ENCODE peak calls at places on chromosome 17, in nine cellular contexts. P is PC-9, V is OCI-LY7, X is ovary, T is uterus, K is stomach, H is GM23248, R is body of pancreas, F is gastrocnemius medialis. L is an unnamed sample.
A peak's percentile ranks its signal among the peaks of the same experiment; 100 is the strongest.

GRCh38 chr17:12789976-12790805 is 893 bp downstream of the ARHGAP44 start:
- DNase-seq in H (no peak), P (no peak), K (peak; percentile 27), V (no peak), F (no peak), X (peak; percentile 25), T (peak; percentile 19), R (peak; percentile 43), L (no peak)

GRCh38 chr17:76198702-76199101 is 41.6 kb downstream of the RNF157 start:
- DNase-seq in T (no peak), X (no peak), P (no peak), V (no peak), H (no peak), K (no peak), R (no peak), F (no peak), L (no peak)

GRCh38 chr17:63483038-63483437 is 6.2 kb downstream of the ACE start:
- DNase-seq in H (no peak), R (no peak), F (no peak), V (no peak), T (no peak), X (no peak), K (no peak), P (no peak), L (no peak)

GRCh38 chr17:4130715-4131114 is 12.1 kb downstream of the ZZEF1 start:
- DNase-seq in X (no peak), T (no peak), R (no peak), H (peak; percentile 79), F (no peak), P (no peak), V (no peak), K (no peak), L (no peak)

GRCh38 chr17:22411185-22411784 is 719.0 kb downstream of the KCNJ18 start:
- DNase-seq in K (no peak), H (no peak), V (no peak), P (no peak), T (no peak), X (no peak), F (no peak), R (no peak), L (no peak)

GRCh38 chr17:968812-969766 is 10.5 kb downstream of the NXN start:
- DNase-seq in P (no peak), F (no peak), K (no peak), R (no peak), X (no peak), T (no peak), V (no peak), H (peak; percentile 82), L (no peak)

GRCh38 chr17:81710514-81711308 is 1.4 kb upstream of the SLC25A10 start:
- DNase-seq in F (no peak), P (no peak), H (peak; percentile 64), V (peak; percentile 34), K (no peak), R (peak; percentile 34), T (no peak), X (no peak), L (no peak)

GRCh38 chr17:7235693-7236665 is 1.7 kb upstream of the DVL2 start:
- DNase-seq in F (peak; percentile 9), V (no peak), T (no peak), X (no peak), R (no peak), P (no peak), H (peak; percentile 47), K (no peak), L (no peak)

GRCh38 chr17:17942846-17943245 is 29.4 kb downstream of the TOM1L2 start:
- DNase-seq in T (no peak), P (peak; percentile 19), V (no peak), X (no peak), H (peak; percentile 56), R (no peak), F (no peak), K (no peak), L (no peak)

GRCh38 chr17:17946104-17946503 is 26.1 kb downstream of the TOM1L2 start:
- DNase-seq in R (no peak), V (no peak), T (no peak), K (no peak), F (no peak), H (no peak), X (no peak), P (no peak), L (no peak)

GRCh38 chr17:17943281-17943984 is 28.8 kb downstream of the TOM1L2 start:
- DNase-seq in T (no peak), K (no peak), X (no peak), V (peak; percentile 17), H (no peak), P (peak; percentile 2), R (no peak), F (no peak), L (no peak)

GRCh38 chr17:17944253-17944652 is 27.9 kb downstream of the TOM1L2 start:
- DNase-seq in P (no peak), R (no peak), T (no peak), K (no peak), V (no peak), X (no peak), H (no peak), F (no peak), L (no peak)

DNA sequence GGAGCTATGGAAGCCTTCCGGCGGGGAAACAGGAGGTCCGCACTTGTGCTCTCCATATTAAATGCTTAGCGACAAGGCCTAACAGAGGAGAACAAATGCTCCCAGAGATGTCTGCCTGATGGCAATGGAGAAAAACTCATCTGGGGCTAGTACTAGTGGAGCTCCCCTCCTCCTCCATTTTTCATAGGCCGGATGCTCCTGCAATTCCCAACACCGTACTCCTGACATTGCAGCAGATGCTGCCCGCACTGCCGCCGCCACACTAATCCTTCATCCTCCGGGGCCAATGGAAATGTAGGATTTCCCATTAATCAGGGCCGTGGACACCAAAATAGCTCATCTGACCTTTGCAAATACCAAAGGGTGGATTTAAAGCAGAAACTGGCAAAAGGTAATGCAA is 27.5 kb downstream of the TOM1L2 start:
- DNase-seq in X (no peak), V (no peak), H (no peak), K (no peak), P (no peak), R (no peak), F (no peak), T (no peak), L (no peak)
- H3K27ac ChIP-seq in X (no peak overlapping the region), V (no peak overlapping the region), H (no peak overlapping the region), K (no peak overlapping the region), P (no peak overlapping the region), R (no peak overlapping the region), F (no peak overlapping the region), T (peak overlapping the region; percentile 51), L (no peak overlapping the region)

GRCh38 chr17:44689492-44690217 is at the start of gene CCDC43:
- DNase-seq in R (peak; percentile 94), X (peak; percentile 84), F (peak; percentile 84), H (peak; percentile 97), P (peak; percentile 90), T (peak; percentile 83), V (peak; percentile 92), K (peak; percentile 91), L (peak; percentile 63)

GRCh38 chr17:44688200-44688599 is 1.4 kb downstream of the CCDC43 start:
- DNase-seq in H (no peak), P (no peak), F (no peak), V (no peak), X (no peak), K (no peak), R (no peak), T (no peak), L (no peak)

GRCh38 chr17:44688675-44689491 is 693 bp downstream of the CCDC43 start:
- DNase-seq in R (no peak), K (no peak), T (no peak), H (peak; percentile 29), F (no peak), V (peak; percentile 11), X (no peak), P (no peak), L (no peak)

GRCh38 chr17:44687752-44688151 is 1.8 kb downstream of the CCDC43 start:
- DNase-seq in X (no peak), T (no peak), P (no peak), K (no peak), H (no peak), V (no peak), F (no peak), R (no peak), L (no peak)

GRCh38 chr17:44693609-44694008 is 4.0 kb upstream of the CCDC43 start:
- DNase-seq in T (no peak), V (no peak), R (no peak), K (no peak), H (no peak), X (no peak), P (no peak), F (no peak), L (no peak)
- H3K27ac ChIP-seq in T (no peak overlapping the region), V (no peak overlapping the region), R (no peak overlapping the region), K (no peak overlapping the region), H (no peak overlapping the region), X (no peak overlapping the region), P (no peak overlapping the region), F (no peak overlapping the region), L (no peak overlapping the region)

DNA sequence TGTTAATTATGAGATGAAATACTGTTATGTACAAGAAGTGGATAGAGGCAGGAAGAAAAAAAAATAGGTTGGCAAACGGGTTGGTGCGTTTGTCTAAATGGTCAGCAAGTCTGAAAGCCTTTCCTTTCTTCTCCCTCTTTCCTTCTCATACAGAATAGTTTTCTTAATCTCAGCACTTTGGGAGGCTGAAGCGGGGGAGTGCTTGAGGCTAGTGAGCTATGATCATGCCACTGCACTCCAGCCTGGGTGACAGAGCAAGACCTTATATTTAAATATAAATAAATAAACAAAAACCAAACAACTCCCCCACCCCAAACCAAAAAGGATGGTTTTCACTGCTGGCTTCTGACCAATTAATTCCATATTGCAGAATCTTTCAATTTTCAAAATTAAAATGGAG is 74.7 kb upstream of the CORO6 start:
- DNase-seq in T (no peak), R (no peak), F (no peak), K (no peak), V (no peak), H (no peak), P (no peak), X (no peak), L (no peak)
- H3K27ac ChIP-seq in T (no peak overlapping the region), R (no peak overlapping the region), F (peak overlapping the region; percentile 90), K (no peak overlapping the region), V (no peak overlapping the region), H (no peak overlapping the region), P (no peak overlapping the region), X (no peak overlapping the region), L (no peak overlapping the region)

GRCh38 chr17:57107498-57108101 is 22.6 kb downstream of the AKAP1 start:
- DNase-seq in H (peak; percentile 8), X (no peak), F (no peak), V (no peak), K (peak; percentile 59), R (no peak), T (no peak), P (peak; percentile 50), L (peak; percentile 86)

GRCh38 chr17:57110152-57110542 is 25.1 kb downstream of the AKAP1 start:
- DNase-seq in V (no peak), X (peak; percentile 53), R (no peak), H (no peak), F (peak; percentile 93), K (no peak), P (no peak), T (peak; percentile 40), L (no peak)

GRCh38 chr17:57109393-57110151 is 24.5 kb downstream of the AKAP1 start:
- DNase-seq in F (peak; percentile 90), P (no peak), R (no peak), K (no peak), V (no peak), T (no peak), X (no peak), H (no peak), L (no peak)

GRCh38 chr17:57106836-57107497 is 21.9 kb downstream of the AKAP1 start:
- DNase-seq in T (no peak), V (no peak), F (no peak), R (no peak), K (no peak), H (no peak), P (no peak), X (no peak), L (no peak)

GRCh38 chr17:57108656-57109392 is 23.8 kb downstream of the AKAP1 start:
- DNase-seq in X (no peak), P (no peak), R (no peak), K (no peak), T (no peak), H (no peak), F (peak; percentile 76), V (no peak), L (no peak)
- H3K27ac ChIP-seq in X (no peak overlapping the region), P (no peak overlapping the region), R (no peak overlapping the region), K (peak overlapping the region; percentile 81), T (no peak overlapping the region), H (no peak overlapping the region), F (peak overlapping the region; percentile 93), V (no peak overlapping the region), L (no peak overlapping the region)

L was measured in epithelial cell of prostate.